ENCODE peak calls at places on chromosomes 6 and 20, in seven cellular contexts. V, M, C, O, F, D and E are unnamed samples.
A peak's percentile ranks its signal among the peaks of the same experiment; 100 is the strongest.

GRCh38 chr20:29408034-29408695 is 1849.3 kb upstream of the DEFB115 start:
- DNase-seq in V (no peak), M (no peak), C (no peak), O (peak; percentile 11), F (no peak), D (no peak), E (no peak)

GRCh38 chr20:21615617-21616080 is 89.8 kb upstream of the PAX1 start:
- DNase-seq in V (peak; percentile 55), M (peak; percentile 79), C (peak; percentile 71), O (peak; percentile 79), F (no peak), D (peak; percentile 81), E (peak; percentile 47)

GRCh38 chr6:70337379-70338073 is 34.6 kb upstream of the COL9A1 start:
- DNase-seq in V (no peak), M (no peak), C (no peak), O (peak; percentile 38), F (no peak), D (no peak), E (no peak)

GRCh38 chr6:26249959-26250805 is 114.8 kb upstream of the BTN3A2 start:
- DNase-seq in V (peak; percentile 71), M (peak; percentile 65), C (no peak), O (peak; percentile 88), F (peak; percentile 85), D (peak; percentile 84), E (no peak)

GRCh38 chr20:840858-841567 is 7.5 kb downstream of the FAM110A start:
- DNase-seq in V (peak; percentile 83), M (no peak), C (peak; percentile 33), O (peak; percentile 65), F (no peak), D (peak; percentile 70), E (no peak)

GRCh38 chr6:56345539-56346090 is 98.2 kb upstream of the COL21A1 start:
- DNase-seq in V (no peak), M (no peak), C (no peak), O (no peak), F (no peak), D (no peak), E (no peak)

GRCh38 chr6:123997223-123997622 is 193.6 kb downstream of the NKAIN2 start:
- DNase-seq in V (no peak), M (no peak), C (peak; percentile 0), O (no peak), F (no peak), D (no peak), E (no peak)

GRCh38 chr20:43938932-43939761 is 24.5 kb downstream of the TOX2 start:
- DNase-seq in V (peak; percentile 76), M (peak; percentile 69), C (no peak), O (peak; percentile 72), F (no peak), D (no peak), E (no peak)

GRCh38 chr6:96345501-96345900 is 176.1 kb upstream of the UFL1 start:
- DNase-seq in V (no peak), M (no peak), C (no peak), O (no peak), F (no peak), D (no peak), E (no peak)

GRCh38 chr6:128347123-128347522 is 173.3 kb downstream of the PTPRK start:
- DNase-seq in V (no peak), M (peak; percentile 16), C (no peak), O (no peak), F (no peak), D (no peak), E (no peak)

GRCh38 chr6:26187981-26188635 is 100.9 kb downstream of the HFE start:
- DNase-seq in V (no peak), M (peak; percentile 72), C (peak; percentile 81), O (peak; percentile 60), F (no peak), D (peak; percentile 83), E (no peak)

GRCh38 chr20:36773123-36773547 is 428 bp downstream of the DSN1 start:
- DNase-seq in V (no peak), M (no peak), C (peak; percentile 14), O (no peak), F (no peak), D (no peak), E (peak; percentile 21)

GRCh38 chr20:45998337-45998736 is 10.4 kb upstream of the MMP9 start:
- DNase-seq in V (peak; percentile 43), M (no peak), C (no peak), O (no peak), F (no peak), D (no peak), E (no peak)

GRCh38 chr20:61744691-61745396 is 320.8 kb downstream of the TAF4 start:
- DNase-seq in V (peak; percentile 31), M (no peak), C (no peak), O (peak; percentile 31), F (no peak), D (no peak), E (no peak)

GRCh38 chr20:37518606-37519507 is 2.2 kb upstream of the NNAT start:
- DNase-seq in V (peak; percentile 60), M (no peak), C (no peak), O (no peak), F (no peak), D (no peak), E (no peak)

GRCh38 chr6:2764610-2765165 is 505 bp upstream of the WRNIP1 start:
- DNase-seq in V (peak; percentile 67), M (peak; percentile 74), C (peak; percentile 53), O (peak; percentile 76), F (peak; percentile 79), D (peak; percentile 62), E (peak; percentile 62)

GRCh38 chr6:2765896-2766766 is 938 bp downstream of the WRNIP1 start:
- DNase-seq in V (peak; percentile 75), M (peak; percentile 43), C (peak; percentile 66), O (peak; percentile 75), F (peak; percentile 79), D (peak; percentile 49), E (peak; percentile 81)

GRCh38 chr6:2765166-2765895 is at the start of gene WRNIP1:
- DNase-seq in V (peak; percentile 99), M (peak; percentile 98), C (peak; percentile 99), O (peak; percentile 99), F (peak; percentile 99), D (peak; percentile 99), E (peak; percentile 100)

GRCh38 chr6:2763345-2763841 is 1.8 kb upstream of the WRNIP1 start:
- DNase-seq in V (peak; percentile 68), M (peak; percentile 37), C (no peak), O (no peak), F (no peak), D (no peak), E (no peak)

DNA sequence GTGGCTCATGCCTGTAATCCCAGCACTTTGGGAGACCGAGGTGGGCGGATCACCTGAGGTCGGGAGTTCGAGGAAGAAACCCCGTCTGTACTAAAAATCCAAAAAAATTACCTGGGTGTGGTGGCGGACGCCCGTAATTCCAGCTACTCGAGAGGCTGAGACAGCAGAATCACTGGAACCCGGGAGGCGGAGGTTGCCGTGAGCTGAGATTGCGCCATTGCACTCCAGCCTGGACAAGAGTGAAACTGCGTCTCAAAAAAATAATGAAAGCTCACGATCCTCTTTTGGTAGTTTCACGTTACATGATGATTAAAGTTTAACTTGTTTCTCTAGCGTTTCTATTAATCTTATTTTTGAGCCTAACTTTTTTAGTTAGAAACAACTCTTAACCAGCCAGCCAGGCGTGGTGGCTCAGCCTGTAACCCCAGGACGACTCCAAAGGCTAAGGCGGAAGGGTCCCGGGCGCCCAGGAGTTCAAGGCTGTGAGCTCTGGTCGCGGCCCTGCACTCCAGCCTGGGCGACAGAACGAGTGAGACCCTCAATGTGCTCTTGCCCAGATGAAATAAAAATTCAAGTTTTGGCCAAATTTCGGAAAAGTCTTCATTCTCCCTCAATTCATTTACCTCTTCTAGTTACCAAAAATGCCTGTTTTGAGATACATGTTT is 1.2 kb upstream of the WRNIP1 start:
- DNase-seq in V (peak; percentile 53), M (no peak), C (no peak), O (no peak), F (no peak), D (peak; percentile 38), E (no peak)
- H3K4me3 ChIP-seq in V (peak overlapping the region; percentile 62), M (no peak overlapping the region), C (peak overlapping the region; percentile 66), O (peak overlapping the region; percentile 8), F (peak overlapping the region; percentile 98), D (peak overlapping the region; percentile 68), E (peak overlapping the region; percentile 54)

GRCh38 chr6:32082951-32083350 is 26.2 kb downstream of the TNXB start:
- DNase-seq in V (no peak), M (peak; percentile 73), C (no peak), O (no peak), F (peak; percentile 93), D (no peak), E (no peak)

GRCh38 chr6:32079566-32080290 is 29.4 kb downstream of the TNXB start:
- DNase-seq in V (no peak), M (no peak), C (no peak), O (no peak), F (no peak), D (no peak), E (no peak)

GRCh38 chr6:32081168-32081624 is 27.9 kb downstream of the TNXB start:
- DNase-seq in V (no peak), M (peak; percentile 84), C (no peak), O (no peak), F (peak; percentile 91), D (no peak), E (no peak)

GRCh38 chr6:32083812-32084768 is 25.0 kb downstream of the TNXB start:
- DNase-seq in V (no peak), M (no peak), C (no peak), O (no peak), F (no peak), D (no peak), E (no peak)

DNA sequence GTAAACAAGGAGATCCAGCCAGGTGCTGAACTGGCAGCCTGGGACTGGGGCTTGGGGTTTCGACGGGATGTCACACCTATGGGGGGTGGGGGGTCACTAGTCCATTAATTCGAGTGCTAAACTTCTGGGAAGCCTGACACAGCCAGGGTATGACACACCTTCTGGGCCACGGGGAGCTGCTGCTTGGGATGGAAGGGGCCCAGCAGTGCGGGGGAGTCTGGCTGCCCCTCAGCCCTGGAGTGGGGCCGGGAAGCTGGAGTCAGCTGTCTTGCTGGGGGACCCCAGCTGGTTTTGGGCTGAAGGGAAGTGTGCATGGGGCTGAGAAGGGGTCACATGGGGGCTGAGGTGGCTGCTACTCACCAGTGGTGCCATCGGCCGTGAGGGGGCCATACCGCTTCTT is 27.5 kb downstream of the TNXB start:
- DNase-seq in V (no peak), M (no peak), C (no peak), O (no peak), F (no peak), D (no peak), E (no peak)
- H3K27ac ChIP-seq in V (peak overlapping the region; percentile 56), M (no peak overlapping the region), C (no peak overlapping the region), O (no peak overlapping the region), F (peak overlapping the region; percentile 78), D (no peak overlapping the region), E (no peak overlapping the region)

DNA sequence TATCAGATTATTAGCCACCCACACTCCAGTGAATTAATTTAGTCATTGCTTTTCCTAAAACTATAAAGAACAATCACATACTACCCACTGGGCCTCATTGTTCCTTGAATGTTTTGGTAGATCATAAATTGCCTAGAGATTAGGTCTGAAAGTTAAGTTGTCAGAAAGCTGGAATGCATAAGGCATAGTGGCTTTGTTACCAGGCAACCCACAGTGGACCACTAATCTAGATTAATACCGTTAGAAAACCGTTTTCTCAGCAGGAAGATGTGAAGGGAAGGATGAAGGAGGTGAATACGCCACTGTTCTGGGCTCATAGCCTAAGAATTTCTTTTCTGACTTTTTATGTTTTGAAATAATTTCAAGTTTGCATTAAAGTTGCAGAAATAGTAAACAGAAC is 75.6 kb downstream of the SAMD3 start:
- DNase-seq in V (no peak), M (no peak), C (no peak), O (no peak), F (no peak), D (no peak), E (peak; percentile 19)
- H3K4me3 ChIP-seq in V (no peak overlapping the region), M (no peak overlapping the region), C (no peak overlapping the region), O (no peak overlapping the region), F (no peak overlapping the region), D (no peak overlapping the region), E (no peak overlapping the region)

GRCh38 chr6:14477559-14477958 is 360.0 kb downstream of the CD83 start:
- DNase-seq in V (no peak), M (no peak), C (no peak), O (no peak), F (no peak), D (no peak), E (no peak)
- H3K27ac ChIP-seq in V (peak overlapping the region; percentile 29), M (no peak overlapping the region), C (no peak overlapping the region), O (peak overlapping the region; percentile 67), F (no peak overlapping the region), D (no peak overlapping the region), E (no peak overlapping the region)